ENCODE peak calls at places on chromosomes 11 and 22, in five cellular contexts. One of them, this sample, is unnamed.

GRCh38 chr22:30930228-30930627 is 38.3 kb downstream of the MORC2 start:
- DNase-seq in COR-L47: no peak
- DNase-seq in H54: no peak
- DNase-seq in neural crest cell: no peak
- DNase-seq in left ventricle myocardium inferior: no peak
- DNase-seq in this sample: no peak

GRCh38 chr11:118644496-118644895 is 35.0 kb downstream of the TREH start:
- DNase-seq in COR-L47: no peak
- DNase-seq in H54: no peak
- DNase-seq in neural crest cell: no peak
- DNase-seq in left ventricle myocardium inferior: no peak
- DNase-seq in this sample: no peak

GRCh38 chr11:126638663-126639062 is 283.2 kb downstream of the ST3GAL4 start:
- DNase-seq in COR-L47: no peak
- DNase-seq in H54: no peak
- DNase-seq in neural crest cell: no peak
- DNase-seq in left ventricle myocardium inferior: no peak
- DNase-seq in this sample: no peak

GRCh38 chr11:94861306-94861845 is 93.2 kb downstream of the AMOTL1 start:
- DNase-seq in COR-L47: no peak
- DNase-seq in H54: no peak
- DNase-seq in neural crest cell: no peak
- DNase-seq in left ventricle myocardium inferior: no peak
- DNase-seq in this sample: no peak

GRCh38 chr11:22539851-22540376 is 85.7 kb downstream of the FANCF start:
- DNase-seq in COR-L47: peak
- DNase-seq in H54: no peak
- DNase-seq in neural crest cell: no peak
- DNase-seq in left ventricle myocardium inferior: no peak
- DNase-seq in this sample: peak

GRCh38 chr11:120125005-120125404 is 12.9 kb downstream of the TRIM29 start:
- DNase-seq in COR-L47: no peak
- DNase-seq in H54: peak
- DNase-seq in neural crest cell: no peak
- DNase-seq in left ventricle myocardium inferior: no peak
- DNase-seq in this sample: no peak

GRCh38 chr22:43555561-43556515 is 144.0 kb downstream of the MPPED1 start:
- DNase-seq in COR-L47: no peak
- DNase-seq in H54: no peak
- DNase-seq in neural crest cell: no peak
- DNase-seq in left ventricle myocardium inferior: no peak
- DNase-seq in this sample: no peak

GRCh38 chr11:17906436-17906835 is 106.4 kb downstream of the SERGEF start:
- DNase-seq in COR-L47: peak
- DNase-seq in H54: no peak
- DNase-seq in neural crest cell: no peak
- DNase-seq in left ventricle myocardium inferior: no peak
- DNase-seq in this sample: peak

GRCh38 chr22:47631571-47632102 is 869.2 kb downstream of the TBC1D22A start:
- DNase-seq in COR-L47: no peak
- DNase-seq in H54: peak
- DNase-seq in neural crest cell: no peak
- DNase-seq in left ventricle myocardium inferior: no peak
- DNase-seq in this sample: no peak

GRCh38 chr22:19819209-19819910 is 35.3 kb downstream of the GNB1L start:
- DNase-seq in COR-L47: no peak
- DNase-seq in H54: no peak
- DNase-seq in neural crest cell: no peak
- DNase-seq in left ventricle myocardium inferior: no peak
- DNase-seq in this sample: no peak

GRCh38 chr11:128420943-128421342 is 166.4 kb downstream of the ETS1 start:
- DNase-seq in COR-L47: no peak
- DNase-seq in H54: no peak
- DNase-seq in neural crest cell: no peak
- DNase-seq in left ventricle myocardium inferior: no peak
- DNase-seq in this sample: no peak

GRCh38 chr11:123601136-123601535 is 53.3 kb downstream of the SCN3B start:
- DNase-seq in COR-L47: no peak
- DNase-seq in H54: no peak
- DNase-seq in neural crest cell: no peak
- DNase-seq in left ventricle myocardium inferior: no peak
- DNase-seq in this sample: no peak

GRCh38 chr11:97948793-97949192 is 1072.0 kb upstream of the CNTN5 start:
- DNase-seq in COR-L47: no peak
- DNase-seq in H54: no peak
- DNase-seq in neural crest cell: no peak
- DNase-seq in left ventricle myocardium inferior: no peak
- DNase-seq in this sample: no peak

GRCh38 chr22:29830585-29830984 is 7.5 kb downstream of the ASCC2 start:
- DNase-seq in COR-L47: no peak
- DNase-seq in H54: no peak
- DNase-seq in neural crest cell: no peak
- DNase-seq in left ventricle myocardium inferior: peak
- DNase-seq in this sample: no peak

GRCh38 chr11:23976776-23977380 is 520.0 kb upstream of the LUZP2 start:
- DNase-seq in COR-L47: no peak
- DNase-seq in H54: peak
- DNase-seq in neural crest cell: no peak
- DNase-seq in left ventricle myocardium inferior: no peak
- DNase-seq in this sample: no peak

GRCh38 chr11:28836285-28837081 is 728.3 kb downstream of the METTL15 start:
- DNase-seq in COR-L47: peak
- DNase-seq in H54: peak
- DNase-seq in neural crest cell: no peak
- DNase-seq in left ventricle myocardium inferior: no peak
- DNase-seq in this sample: peak

GRCh38 chr11:79466411-79466810 is 25.6 kb upstream of the TENM4 start:
- DNase-seq in COR-L47: no peak
- DNase-seq in H54: peak
- DNase-seq in neural crest cell: no peak
- DNase-seq in left ventricle myocardium inferior: no peak
- DNase-seq in this sample: peak